ENCODE peak calls at places on chromosomes 4 and X, in four cellular contexts. One of them, this sample, is unnamed.

GRCh38 chrX:86887341-86887740 is 630.3 kb upstream of the KLHL4 start:
- DNase-seq in IMR-90: no peak
- DNase-seq in H1: no peak
- DNase-seq in H9: no peak
- DNase-seq in this sample: no peak

GRCh38 chrX:26262121-26262523 is 46.2 kb downstream of the MAGEB5 start:
- DNase-seq in H9: no peak
- DNase-seq in H1: no peak
- DNase-seq in IMR-90: peak
- DNase-seq in this sample: peak

GRCh38 chrX:154779261-154779660 is 16.6 kb downstream of the DKC1 start:
- DNase-seq in H9: no peak
- DNase-seq in IMR-90: peak
- DNase-seq in H1: no peak
- DNase-seq in this sample: no peak

GRCh38 chr4:164012396-164013027 is 518.0 kb downstream of the TMA16 start:
- DNase-seq in H9: peak
- DNase-seq in H1: peak
- DNase-seq in IMR-90: no peak
- DNase-seq in this sample: peak

GRCh38 chr4:182680196-182680771 is 236.9 kb downstream of the DCTD start:
- DNase-seq in H9: no peak
- DNase-seq in IMR-90: no peak
- DNase-seq in H1: no peak
- DNase-seq in this sample: no peak

GRCh38 chr4:1758306-1759121 is 34.6 kb upstream of the FGFR3 start:
- DNase-seq in H1: no peak
- DNase-seq in H9: no peak
- DNase-seq in IMR-90: no peak
- DNase-seq in this sample: no peak

GRCh38 chrX:1336331-1337143 is at the start of gene IL3RA:
- DNase-seq in H1: no peak
- DNase-seq in IMR-90: no peak
- DNase-seq in H9: no peak
- DNase-seq in this sample: no peak

GRCh38 chrX:97260679-97261078 is 377.0 kb downstream of the RPA4 start:
- DNase-seq in H9: no peak
- DNase-seq in IMR-90: no peak
- DNase-seq in H1: no peak
- DNase-seq in this sample: no peak

GRCh38 chr4:55637272-55637820 is 1.2 kb upstream of the NMU start:
- DNase-seq in IMR-90: no peak
- DNase-seq in H1: no peak
- DNase-seq in H9: peak
- DNase-seq in this sample: peak

GRCh38 chr4:1226598-1226997 is 22.3 kb downstream of the CTBP1 start:
- DNase-seq in H9: no peak
- DNase-seq in IMR-90: no peak
- DNase-seq in H1: no peak
- DNase-seq in this sample: no peak

GRCh38 chr4:177339794-177340374 is 30.2 kb downstream of the NEIL3 start:
- DNase-seq in H1: no peak
- DNase-seq in IMR-90: peak
- DNase-seq in H9: no peak
- DNase-seq in this sample: peak

GRCh38 chr4:180951312-180951711 is 1291.9 kb upstream of the TENM3 start:
- DNase-seq in H9: no peak
- DNase-seq in H1: no peak
- DNase-seq in IMR-90: no peak
- DNase-seq in this sample: no peak
- H3K56ac ChIP-seq in H9: no peak
- H3K56ac ChIP-seq in H1: no peak
- H3K56ac ChIP-seq in IMR-90: no peak
- H3K56ac ChIP-seq in this sample: no peak

GRCh38 chr4:5712517-5712916 is 1.5 kb downstream of the EVC start:
- DNase-seq in IMR-90: peak
- DNase-seq in H9: no peak
- DNase-seq in H1: no peak
- DNase-seq in this sample: no peak
- H3K56ac ChIP-seq in IMR-90: no peak
- H3K56ac ChIP-seq in H9: no peak
- H3K56ac ChIP-seq in H1: no peak
- H3K56ac ChIP-seq in this sample: no peak

DNA sequence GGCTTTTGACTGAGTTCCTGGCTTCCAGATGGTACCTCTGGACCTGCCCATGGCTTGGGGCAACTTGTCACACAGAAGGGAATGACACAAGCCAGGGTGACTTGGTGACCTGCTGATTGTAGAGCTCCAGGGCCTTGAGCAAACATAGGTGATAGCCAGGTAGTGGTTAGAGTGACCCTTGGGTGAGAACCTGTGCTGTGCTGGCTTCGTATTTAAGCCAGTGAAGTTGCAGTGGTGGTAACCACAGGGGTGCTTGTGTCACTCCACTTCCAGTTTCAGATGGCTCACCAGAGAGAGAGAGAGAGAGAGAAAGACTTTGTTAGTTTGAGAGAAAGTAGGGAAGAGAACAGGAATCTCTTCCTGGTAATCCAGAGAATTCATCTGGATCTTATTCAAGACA is 471.6 kb downstream of the ZIC3 start:
- DNase-seq in H9: no peak
- DNase-seq in IMR-90: no peak
- DNase-seq in H1: no peak
- DNase-seq in this sample: no peak
- H3K56ac ChIP-seq in H9: no peak
- H3K56ac ChIP-seq in IMR-90: no peak
- H3K56ac ChIP-seq in H1: no peak
- H3K56ac ChIP-seq in this sample: no peak

GRCh38 chr4:128698386-128698785 is 111.1 kb upstream of the JADE1 start:
- DNase-seq in H9: no peak
- DNase-seq in IMR-90: no peak
- DNase-seq in H1: no peak
- DNase-seq in this sample: no peak

GRCh38 chr4:128703948-128704347 is 105.6 kb upstream of the JADE1 start:
- DNase-seq in H9: no peak
- DNase-seq in IMR-90: no peak
- DNase-seq in H1: no peak
- DNase-seq in this sample: no peak

GRCh38 chr4:128700659-128701350 is 108.7 kb upstream of the JADE1 start:
- DNase-seq in H1: no peak
- DNase-seq in IMR-90: no peak
- DNase-seq in H9: no peak
- DNase-seq in this sample: no peak
- H3K56ac ChIP-seq in H1: no peak
- H3K56ac ChIP-seq in IMR-90: no peak
- H3K56ac ChIP-seq in H9: no peak
- H3K56ac ChIP-seq in this sample: no peak